ENCODE peak calls at places on chromosomes 11 and 22, in five cellular contexts. One of them, this sample, is unnamed.
A peak's percentile ranks its signal among the peaks of the same experiment; 100 is the strongest.

GRCh38 chr22:22882033-22882717 is 5.4 kb upstream of the IGLL5 start:
- DNase-seq in fibroblast of lung: no peak
- DNase-seq in endodermal cell: peak; percentile 55
- DNase-seq in neural progenitor cell: no peak
- DNase-seq in IMR-90: no peak
- DNase-seq in this sample: peak; percentile 41

GRCh38 chr11:118980191-118980881 is 8.8 kb downstream of the FOXR1 start:
- DNase-seq in fibroblast of lung: no peak
- DNase-seq in endodermal cell: peak; percentile 79
- DNase-seq in neural progenitor cell: no peak
- DNase-seq in IMR-90: no peak
- DNase-seq in this sample: peak; percentile 33

GRCh38 chr11:72812604-72812967 is 1.6 kb upstream of the ATG16L2 start:
- DNase-seq in fibroblast of lung: no peak
- DNase-seq in endodermal cell: peak; percentile 58
- DNase-seq in neural progenitor cell: no peak
- DNase-seq in IMR-90: no peak
- DNase-seq in this sample: no peak

GRCh38 chr22:25051983-25052710 is 99.6 kb downstream of the KIAA1671 start:
- DNase-seq in fibroblast of lung: no peak
- DNase-seq in endodermal cell: no peak
- DNase-seq in neural progenitor cell: no peak
- DNase-seq in IMR-90: no peak
- DNase-seq in this sample: peak; percentile 73

GRCh38 chr22:45162531-45162930 is 1.2 kb upstream of the NUP50 start:
- DNase-seq in fibroblast of lung: peak; percentile 32
- DNase-seq in endodermal cell: peak; percentile 67
- DNase-seq in neural progenitor cell: peak; percentile 4
- DNase-seq in IMR-90: no peak
- DNase-seq in this sample: peak; percentile 22

GRCh38 chr22:29226246-29226981 is 20.7 kb downstream of the EMID1 start:
- DNase-seq in fibroblast of lung: no peak
- DNase-seq in endodermal cell: no peak
- DNase-seq in neural progenitor cell: no peak
- DNase-seq in IMR-90: no peak
- DNase-seq in this sample: no peak

GRCh38 chr11:95991545-95991944 is 67.6 kb upstream of the MTMR2 start:
- DNase-seq in fibroblast of lung: peak; percentile 62
- DNase-seq in endodermal cell: no peak
- DNase-seq in neural progenitor cell: no peak
- DNase-seq in IMR-90: peak; percentile 80
- DNase-seq in this sample: no peak

GRCh38 chr22:23242473-23243001 is 62.2 kb downstream of the BCR start:
- DNase-seq in fibroblast of lung: peak; percentile 58
- DNase-seq in endodermal cell: peak; percentile 98
- DNase-seq in neural progenitor cell: peak; percentile 88
- DNase-seq in IMR-90: peak; percentile 46
- DNase-seq in this sample: no peak

GRCh38 chr11:59172345-59173079 is 580 bp downstream of the DTX4 start:
- DNase-seq in fibroblast of lung: no peak
- DNase-seq in endodermal cell: peak; percentile 86
- DNase-seq in neural progenitor cell: peak; percentile 51
- DNase-seq in IMR-90: no peak
- DNase-seq in this sample: peak; percentile 69

GRCh38 chr11:2041963-2042362 is 44.3 kb upstream of the H19 start:
- DNase-seq in fibroblast of lung: no peak
- DNase-seq in endodermal cell: no peak
- DNase-seq in neural progenitor cell: no peak
- DNase-seq in IMR-90: no peak
- DNase-seq in this sample: no peak

GRCh38 chr11:59641156-59641555 is 25.6 kb upstream of the OSBP start:
- DNase-seq in fibroblast of lung: no peak
- DNase-seq in endodermal cell: no peak
- DNase-seq in neural progenitor cell: no peak
- DNase-seq in IMR-90: peak; percentile 4
- DNase-seq in this sample: no peak

GRCh38 chr11:58058276-58059010 is 27.7 kb downstream of the OR6Q1 start:
- DNase-seq in fibroblast of lung: no peak
- DNase-seq in endodermal cell: peak; percentile 89
- DNase-seq in neural progenitor cell: no peak
- DNase-seq in IMR-90: no peak
- DNase-seq in this sample: peak; percentile 62

GRCh38 chr11:66388746-66389386 is 17.3 kb upstream of the SLC29A2 start:
- DNase-seq in fibroblast of lung: peak; percentile 56
- DNase-seq in endodermal cell: peak; percentile 94
- DNase-seq in neural progenitor cell: peak; percentile 86
- DNase-seq in IMR-90: peak; percentile 73
- DNase-seq in this sample: peak; percentile 83

GRCh38 chr22:23564276-23564675 is 15.8 kb downstream of the IGLL1 start:
- DNase-seq in fibroblast of lung: no peak
- DNase-seq in endodermal cell: no peak
- DNase-seq in neural progenitor cell: no peak
- DNase-seq in IMR-90: no peak
- DNase-seq in this sample: no peak

GRCh38 chr11:119882316-119882715 is 153.3 kb upstream of the NECTIN1 start:
- DNase-seq in fibroblast of lung: no peak
- DNase-seq in endodermal cell: no peak
- DNase-seq in neural progenitor cell: no peak
- DNase-seq in IMR-90: no peak
- DNase-seq in this sample: no peak

GRCh38 chr22:23278883-23279675 is 98.8 kb downstream of the BCR start:
- DNase-seq in fibroblast of lung: peak; percentile 52
- DNase-seq in endodermal cell: no peak
- DNase-seq in neural progenitor cell: no peak
- DNase-seq in IMR-90: no peak
- DNase-seq in this sample: peak; percentile 84

GRCh38 chr11:75651218-75651617 is 17.6 kb downstream of the MAP6 start:
- DNase-seq in fibroblast of lung: no peak
- DNase-seq in endodermal cell: no peak
- DNase-seq in neural progenitor cell: no peak
- DNase-seq in IMR-90: no peak
- DNase-seq in this sample: no peak

GRCh38 chr11:62921573-62922188 is 518 bp upstream of the CHRM1 start:
- DNase-seq in fibroblast of lung: no peak
- DNase-seq in endodermal cell: peak; percentile 55
- DNase-seq in neural progenitor cell: peak; percentile 13
- DNase-seq in IMR-90: peak; percentile 17
- DNase-seq in this sample: peak; percentile 57

GRCh38 chr22:29315286-29316195 is at the start of gene RASL10A:
- DNase-seq in fibroblast of lung: no peak
- DNase-seq in endodermal cell: peak; percentile 76
- DNase-seq in neural progenitor cell: peak; percentile 69
- DNase-seq in IMR-90: no peak
- DNase-seq in this sample: no peak

GRCh38 chr11:69003866-69004311 is 9.2 kb downstream of the MRGPRF start:
- DNase-seq in fibroblast of lung: no peak
- DNase-seq in endodermal cell: peak; percentile 41
- DNase-seq in neural progenitor cell: no peak
- DNase-seq in IMR-90: no peak
- DNase-seq in this sample: no peak

GRCh38 chr11:73889019-73889418 is 12.2 kb downstream of the PAAF1 start:
- DNase-seq in fibroblast of lung: peak; percentile 56
- DNase-seq in endodermal cell: no peak
- DNase-seq in neural progenitor cell: no peak
- DNase-seq in IMR-90: peak; percentile 37
- DNase-seq in this sample: no peak

GRCh38 chr22:39251762-39252460 is 7.1 kb upstream of the PDGFB start:
- DNase-seq in fibroblast of lung: peak; percentile 37
- DNase-seq in endodermal cell: peak; percentile 45
- DNase-seq in neural progenitor cell: no peak
- DNase-seq in IMR-90: no peak
- DNase-seq in this sample: no peak

GRCh38 chr11:9386086-9386485 is 1.6 kb downstream of the IPO7 start:
- DNase-seq in fibroblast of lung: peak; percentile 21
- DNase-seq in endodermal cell: no peak
- DNase-seq in neural progenitor cell: no peak
- DNase-seq in IMR-90: no peak
- DNase-seq in this sample: no peak
- H3K9ac ChIP-seq in fibroblast of lung: no peak overlapping the region
- H3K9ac ChIP-seq in endodermal cell: peak overlapping the region; percentile 94
- H3K9ac ChIP-seq in neural progenitor cell: peak overlapping the region; percentile 60
- H3K9ac ChIP-seq in IMR-90: no peak overlapping the region
- H3K9ac ChIP-seq in this sample: peak overlapping the region; percentile 96

GRCh38 chr11:102447193-102447592 is 5.4 kb downstream of the TMEM123 start:
- DNase-seq in fibroblast of lung: no peak
- DNase-seq in endodermal cell: no peak
- DNase-seq in neural progenitor cell: no peak
- DNase-seq in IMR-90: no peak
- DNase-seq in this sample: no peak
- H3K4me1 ChIP-seq in fibroblast of lung: peaks cover 12% of the 10 kb centered on the region
- H3K4me1 ChIP-seq in endodermal cell: peaks cover 3% of the 10 kb centered on the region
- H3K4me1 ChIP-seq in neural progenitor cell: peaks cover 20% of the 10 kb centered on the region
- H3K4me1 ChIP-seq in IMR-90: peaks cover 12% of the 10 kb centered on the region
- H3K4me1 ChIP-seq in this sample: peaks cover 3% of the 10 kb centered on the region

GRCh38 chr22:50473855-50474671 is 772 bp downstream of the SBF1 start:
- DNase-seq in fibroblast of lung: peak; percentile 60
- DNase-seq in endodermal cell: peak; percentile 73
- DNase-seq in neural progenitor cell: peak; percentile 60
- DNase-seq in IMR-90: peak; percentile 67
- DNase-seq in this sample: peak; percentile 47

GRCh38 chr22:50476819-50477344 is 2.0 kb upstream of the SBF1 start:
- DNase-seq in fibroblast of lung: no peak
- DNase-seq in endodermal cell: no peak
- DNase-seq in neural progenitor cell: no peak
- DNase-seq in IMR-90: no peak
- DNase-seq in this sample: no peak

GRCh38 chr22:50477923-50478322 is 3.1 kb upstream of the SBF1 start:
- DNase-seq in fibroblast of lung: no peak
- DNase-seq in endodermal cell: no peak
- DNase-seq in neural progenitor cell: no peak
- DNase-seq in IMR-90: no peak
- DNase-seq in this sample: no peak

GRCh38 chr22:50474711-50475651 is at the start of gene SBF1:
- DNase-seq in fibroblast of lung: peak; percentile 80
- DNase-seq in endodermal cell: peak; percentile 97
- DNase-seq in neural progenitor cell: peak; percentile 98
- DNase-seq in IMR-90: peak; percentile 84
- DNase-seq in this sample: peak; percentile 91

DNA sequence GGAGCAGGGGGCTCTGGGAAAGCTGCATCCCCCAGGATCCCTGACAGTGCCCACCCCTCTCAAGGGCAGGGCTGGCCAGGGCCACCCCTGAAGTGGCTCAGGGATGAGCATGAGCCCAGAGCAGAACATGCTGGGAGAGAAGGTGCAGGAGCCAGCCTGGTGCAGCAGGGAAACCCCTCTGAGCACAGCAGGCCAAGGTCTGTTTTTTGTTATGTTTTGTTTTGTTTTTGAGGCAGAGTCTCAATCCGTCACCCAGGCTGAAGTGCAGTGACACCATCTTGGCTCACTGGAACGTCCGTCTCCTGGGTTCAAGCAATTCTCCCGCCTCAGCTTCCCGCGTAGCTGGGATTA is 792 bp upstream of the SBF1 start:
- DNase-seq in fibroblast of lung: no peak
- DNase-seq in endodermal cell: no peak
- DNase-seq in neural progenitor cell: no peak
- DNase-seq in IMR-90: no peak
- DNase-seq in this sample: no peak
- H3K4me3 ChIP-seq in fibroblast of lung: no peak overlapping the region
- H3K4me3 ChIP-seq in endodermal cell: no peak overlapping the region
- H3K4me3 ChIP-seq in neural progenitor cell: peak overlapping the region; percentile 91
- H3K4me3 ChIP-seq in IMR-90: no peak overlapping the region
- H3K4me3 ChIP-seq in this sample: peak overlapping the region; percentile 93

GRCh38 chr22:19125474-19126308 is 3.5 kb upstream of the DGCR2 start:
- DNase-seq in fibroblast of lung: no peak
- DNase-seq in endodermal cell: no peak
- DNase-seq in neural progenitor cell: no peak
- DNase-seq in IMR-90: no peak
- DNase-seq in this sample: no peak
- H3K9ac ChIP-seq in fibroblast of lung: no peak overlapping the region
- H3K9ac ChIP-seq in endodermal cell: no peak overlapping the region
- H3K9ac ChIP-seq in neural progenitor cell: no peak overlapping the region
- H3K9ac ChIP-seq in IMR-90: no peak overlapping the region
- H3K9ac ChIP-seq in this sample: no peak overlapping the region

DNA sequence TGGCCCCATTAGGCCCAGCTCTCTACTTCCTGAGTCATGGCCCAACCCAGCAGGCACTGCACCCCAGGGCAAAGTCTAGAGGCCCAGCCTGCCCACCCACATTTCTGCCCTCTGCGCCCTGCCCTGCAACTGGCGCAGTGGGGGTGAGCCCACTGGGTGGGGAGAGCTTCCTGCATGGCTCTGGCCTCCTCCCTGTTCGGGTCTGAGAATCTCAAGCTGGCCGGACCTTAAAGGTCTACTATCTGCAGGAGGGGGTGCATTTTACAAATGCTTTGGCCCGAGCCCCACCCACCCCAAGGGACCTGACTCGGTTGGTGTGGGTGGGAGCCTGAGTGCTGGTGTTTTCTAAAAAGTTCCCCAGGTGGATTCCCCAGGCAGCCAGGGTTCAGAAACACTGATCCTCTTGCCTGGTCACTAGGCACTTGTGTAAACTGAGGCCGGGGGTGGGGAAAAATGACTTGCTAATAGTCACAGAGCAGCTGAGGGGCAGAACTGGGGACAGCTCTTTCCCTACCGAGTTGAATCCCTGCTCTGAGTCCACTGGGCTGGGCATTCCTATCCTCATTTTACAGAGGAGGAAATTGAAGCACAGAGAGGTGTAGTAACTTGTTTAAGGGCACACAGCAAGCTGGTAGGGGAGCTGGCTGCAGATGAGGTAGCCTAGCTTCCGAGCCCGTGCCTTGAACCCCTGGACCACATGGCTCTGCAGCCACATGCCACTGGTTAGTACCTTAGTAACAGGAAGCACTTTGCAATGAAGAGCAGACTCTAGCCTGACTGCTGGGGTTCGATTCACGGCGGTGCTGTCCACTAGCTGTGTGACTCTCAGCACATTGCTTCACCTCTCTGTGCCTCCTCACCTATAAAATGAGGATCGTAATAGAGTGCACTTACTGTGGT is 36.3 kb downstream of the CD82 start:
- DNase-seq in fibroblast of lung: no peak
- DNase-seq in endodermal cell: no peak
- DNase-seq in neural progenitor cell: no peak
- DNase-seq in IMR-90: no peak
- DNase-seq in this sample: peak; percentile 43
- H3K4me1 ChIP-seq in fibroblast of lung: peaks cover 10% of the 10 kb centered on the region
- H3K4me1 ChIP-seq in endodermal cell: no peaks in the 10 kb centered on the region
- H3K4me1 ChIP-seq in neural progenitor cell: peaks cover 43% of the 10 kb centered on the region
- H3K4me1 ChIP-seq in IMR-90: peaks cover 12% of the 10 kb centered on the region
- H3K4me1 ChIP-seq in this sample: peaks cover 7% of the 10 kb centered on the region

DNA sequence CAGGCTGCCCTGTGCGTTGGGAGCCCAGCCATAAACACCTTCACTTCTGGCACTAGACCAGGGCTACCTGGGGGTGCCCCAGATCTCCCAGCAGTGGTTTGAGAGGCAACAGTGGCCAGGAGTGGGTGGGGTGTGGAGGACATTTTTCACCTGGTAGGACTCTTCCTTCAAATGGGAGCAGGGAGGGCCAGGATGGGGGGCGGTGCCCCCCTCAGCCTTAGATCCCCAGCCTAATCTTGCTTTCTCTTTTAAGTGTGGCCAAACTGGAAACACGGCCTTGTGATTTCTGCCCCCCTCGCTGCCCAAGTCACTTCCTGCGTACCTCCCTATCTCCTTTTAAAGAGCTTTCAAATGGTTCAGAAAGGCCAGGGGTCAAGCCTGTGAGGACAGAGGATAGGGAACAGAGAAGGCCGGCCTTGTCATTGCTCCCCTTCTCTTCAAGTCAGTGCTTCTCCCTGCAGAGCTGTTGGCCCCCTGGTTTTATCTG is 799 bp downstream of the KCNJ5 start:
- DNase-seq in fibroblast of lung: no peak
- DNase-seq in endodermal cell: peak; percentile 58
- DNase-seq in neural progenitor cell: peak; percentile 49
- DNase-seq in IMR-90: no peak
- DNase-seq in this sample: no peak
- H3K4me3 ChIP-seq in fibroblast of lung: no peak overlapping the region
- H3K4me3 ChIP-seq in endodermal cell: peak overlapping the region; percentile 59
- H3K4me3 ChIP-seq in neural progenitor cell: peak overlapping the region; percentile 60
- H3K4me3 ChIP-seq in IMR-90: no peak overlapping the region
- H3K4me3 ChIP-seq in this sample: no peak overlapping the region

This sample was measured in colonic mucosa.